ENCODE peak calls at places on chromosomes 4 and X, in nine cellular contexts. X is upper lobe of right lung, B is PC-3, Q is lower lobe of right lung, O is heart left ventricle, Y is psoas muscle, I is left ventricle myocardium inferior, A is transverse colon, F is heart right ventricle. R is an unnamed sample.

GRCh38 chrX:129957241-129958099 is 25.0 kb upstream of the BCORL1 start:
- DNase-seq in F (peak), I (peak), Y (peak), Q (peak), O (peak), X (peak), B (peak), A (peak), R (peak)

GRCh38 chr4:85747871-85748491 is 273.0 kb downstream of the ARHGAP24 start:
- DNase-seq in X (no peak), B (peak), I (no peak), Y (no peak), A (peak), F (no peak), Q (no peak), O (peak), R (peak)

GRCh38 chr4:130183096-130183495 is 1087.1 kb downstream of the C4orf33 start:
- DNase-seq in X (no peak), F (no peak), A (no peak), Q (no peak), I (no peak), B (peak), Y (no peak), O (no peak), R (no peak)

GRCh38 chr4:145937990-145938611 is 522 bp downstream of the ZNF827 start:
- DNase-seq in Q (no peak), A (peak), I (no peak), F (no peak), B (peak), O (peak), X (no peak), Y (no peak), R (peak)

GRCh38 chr4:152935661-152936445 is at the start of gene FHDC1:
- DNase-seq in Q (peak), Y (no peak), O (no peak), X (peak), B (peak), A (peak), I (no peak), F (no peak), R (peak)

GRCh38 chr4:25457053-25457715 is 80.1 kb downstream of the ANAPC4 start:
- DNase-seq in I (no peak), Q (no peak), A (no peak), F (no peak), B (peak), Y (no peak), X (no peak), O (no peak), R (no peak)

GRCh38 chrX:29447867-29448266 is 767.5 kb upstream of the MAGEB2 start:
- DNase-seq in B (no peak), A (no peak), F (no peak), I (no peak), Y (no peak), Q (no peak), X (no peak), O (no peak), R (no peak)

GRCh38 chr4:88659061-88659889 is 38.4 kb downstream of the NAP1L5 start:
- DNase-seq in Y (peak), F (no peak), I (no peak), B (peak), A (peak), O (no peak), X (no peak), Q (no peak), R (peak)

GRCh38 chrX:141278306-141278705 is 36.0 kb upstream of the SPANXC start:
- DNase-seq in Q (no peak), I (no peak), B (peak), F (no peak), X (no peak), A (no peak), O (no peak), Y (no peak), R (peak)

GRCh38 chrX:22325091-22325490 is 52.4 kb downstream of the CBLL2 start:
- DNase-seq in Q (no peak), X (no peak), O (no peak), Y (no peak), B (no peak), F (no peak), A (no peak), I (no peak), R (no peak)

GRCh38 chrX:71164071-71164470 is 19.4 kb downstream of the NLGN3 start:
- DNase-seq in X (no peak), B (no peak), I (no peak), A (no peak), Q (no peak), F (no peak), O (no peak), Y (no peak), R (no peak)

GRCh38 chr4:53592686-53593641 is 1.7 kb upstream of the LNX1 start:
- DNase-seq in Y (peak), B (no peak), X (peak), Q (peak), F (peak), A (peak), O (peak), I (peak), R (no peak)

GRCh38 chrX:131841496-131842410 is 181.3 kb upstream of the STK26 start:
- DNase-seq in B (peak), O (no peak), X (no peak), F (no peak), A (peak), Y (no peak), Q (no peak), I (no peak), R (peak)

GRCh38 chr4:76896731-76897521 is 1.0 kb downstream of the SOWAHB start:
- DNase-seq in I (peak), F (peak), O (peak), B (peak), Y (no peak), Q (peak), X (peak), A (peak), R (peak)

GRCh38 chr4:138979742-138980141 is 35.8 kb upstream of the NOCT start:
- DNase-seq in A (no peak), O (no peak), Y (no peak), B (no peak), I (no peak), Q (no peak), X (no peak), F (no peak), R (no peak)

GRCh38 chr4:168177546-168178149 is 85.3 kb downstream of the ANXA10 start:
- DNase-seq in Y (no peak), X (no peak), O (no peak), B (no peak), I (no peak), F (no peak), Q (no peak), A (no peak), R (no peak)

DNA sequence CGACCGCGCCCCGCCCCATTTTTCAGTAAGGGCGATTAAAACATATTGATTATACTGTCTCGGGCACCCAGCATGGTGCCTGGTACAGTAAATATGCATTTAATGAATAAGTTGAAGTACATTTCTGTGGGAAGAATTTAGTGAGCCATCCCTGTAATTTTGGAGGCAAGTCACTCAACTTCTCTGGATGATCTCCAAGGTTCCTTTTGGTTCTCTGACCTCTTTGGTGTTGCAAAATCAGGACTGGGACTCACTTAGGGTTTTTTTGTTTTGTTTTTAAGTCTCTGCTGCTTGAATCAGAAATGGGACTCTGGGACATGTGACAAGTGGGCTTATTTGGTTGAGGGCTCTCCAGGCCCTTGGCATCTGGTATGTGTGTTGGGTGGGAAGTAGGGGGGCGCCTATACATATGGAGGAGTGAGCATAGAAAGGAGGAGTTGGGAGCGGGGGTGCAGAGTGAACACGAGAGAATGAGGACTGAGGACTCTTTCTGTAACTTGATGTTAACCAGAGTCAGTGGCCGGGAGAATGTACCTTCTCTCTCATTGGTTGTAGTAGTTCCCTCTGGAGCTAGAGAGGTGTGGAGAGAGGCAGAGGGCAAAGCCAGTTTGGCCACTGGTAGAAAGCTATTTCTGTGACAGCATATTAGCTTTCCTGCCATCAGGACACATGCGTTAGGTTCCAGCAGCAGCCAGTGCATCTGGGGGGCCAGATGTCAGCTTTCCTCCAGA is 1.9 kb downstream of the ARHGAP10 start:
- DNase-seq in X (no peak), Q (no peak), B (peak), F (no peak), A (no peak), I (peak), O (peak), Y (peak), R (peak)
- H3K27ac ChIP-seq in X (peak), Q (peak), B (no peak), F (peak), A (peak), I (peak), O (peak), Y (peak), R (peak)

GRCh38 chrX:80576815-80577533 is 156.7 kb downstream of the TENT5D start:
- DNase-seq in F (no peak), I (no peak), O (no peak), Q (no peak), Y (no peak), X (no peak), B (peak), A (no peak), R (no peak)

GRCh38 chrX:80573275-80573674 is 153.0 kb downstream of the TENT5D start:
- DNase-seq in B (no peak), Q (no peak), I (no peak), F (no peak), X (no peak), O (no peak), Y (no peak), A (no peak), R (no peak)

GRCh38 chrX:80576267-80576666 is 156.0 kb downstream of the TENT5D start:
- DNase-seq in F (no peak), A (no peak), I (no peak), X (no peak), Y (no peak), Q (no peak), O (no peak), B (no peak), R (no peak)

GRCh38 chrX:80578518-80579105 is 158.4 kb downstream of the TENT5D start:
- DNase-seq in A (no peak), F (no peak), Q (no peak), I (no peak), O (no peak), B (peak), X (no peak), Y (no peak), R (no peak)

DNA sequence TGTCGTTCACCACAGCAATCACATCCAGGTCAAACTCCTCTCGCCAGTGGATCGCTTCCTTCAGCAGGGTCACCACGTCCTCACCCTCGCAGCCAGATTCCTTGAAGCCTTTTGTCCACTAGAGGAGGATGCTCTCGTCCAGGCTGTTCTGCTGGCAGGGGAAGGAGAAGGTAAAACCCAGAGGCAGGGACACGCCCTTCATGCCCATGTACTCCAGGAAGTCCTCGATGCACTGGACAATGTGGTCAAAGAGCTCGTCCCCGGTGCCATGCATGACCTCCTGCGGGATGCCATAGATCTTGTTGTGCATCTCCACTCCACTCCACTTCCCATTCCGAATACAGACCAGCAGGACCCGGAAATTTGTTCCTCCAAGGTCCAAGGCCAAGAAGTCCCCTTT is 152.4 kb downstream of the TENT5D start:
- DNase-seq in B (no peak), F (no peak), X (no peak), I (no peak), O (no peak), Q (no peak), Y (no peak), A (no peak), R (no peak)
- H3K4me3 ChIP-seq in B (no peak), F (no peak), X (no peak), I (no peak), O (no peak), Q (no peak), Y (no peak), A (no peak), R (no peak)

GRCh38 chr4:119518915-119519410 is 109.6 kb downstream of the PDE5A start:
- DNase-seq in A (no peak), O (no peak), I (no peak), Q (no peak), F (no peak), Y (no peak), B (no peak), X (no peak), R (no peak)

GRCh38 chr4:119521306-119521705 is 107.3 kb downstream of the PDE5A start:
- DNase-seq in Y (no peak), I (no peak), B (no peak), A (peak), X (no peak), Q (no peak), O (no peak), F (no peak), R (no peak)

GRCh38 chr4:119518230-119518892 is 110.2 kb downstream of the PDE5A start:
- DNase-seq in O (no peak), F (no peak), I (no peak), A (no peak), X (no peak), Y (no peak), B (no peak), Q (no peak), R (no peak)

GRCh38 chr4:119512398-119512797 is 116.2 kb downstream of the PDE5A start:
- DNase-seq in O (no peak), X (no peak), A (no peak), Y (no peak), I (no peak), F (no peak), Q (no peak), B (no peak), R (no peak)

GRCh38 chr4:119517361-119518229 is 111.0 kb downstream of the PDE5A start:
- DNase-seq in Q (no peak), O (peak), X (no peak), I (no peak), B (no peak), Y (no peak), F (no peak), A (no peak), R (no peak)
- H3K27ac ChIP-seq in Q (no peak), O (peak), X (no peak), I (peak), B (no peak), Y (peak), F (peak), A (peak), R (no peak)

GRCh38 chrX:13044441-13044840 is at the start of gene FAM9C:
- DNase-seq in A (no peak), X (no peak), O (no peak), F (no peak), Y (no peak), B (no peak), Q (no peak), I (no peak), R (no peak)
- H3K4me3 ChIP-seq in A (no peak), X (no peak), O (no peak), F (no peak), Y (no peak), B (no peak), Q (no peak), I (no peak), R (no peak)

R was measured in WERI-Rb-1.